ENCODE peak calls at places on chromosomes 7 and 10, in seven cellular contexts. F is cardiac muscle cell, Z is PC-3, G is neural crest cell, J is glutamatergic neuron, L is choroid plexus epithelial cell, T is right lobe of liver. K is an unnamed sample.

GRCh38 chr7:17039372-17039771 is 157.6 kb upstream of the AGR3 start:
- DNase-seq in F (no peak), Z (no peak), G (no peak), J (no peak), L (no peak), T (no peak), K (no peak)

GRCh38 chr10:77592510-77592909 is 45.1 kb downstream of the KCNMA1 start:
- DNase-seq in F (no peak), Z (no peak), G (no peak), J (no peak), L (no peak), T (no peak), K (no peak)

GRCh38 chr10:122514045-122514840 is 46.3 kb upstream of the DMBT1 start:
- DNase-seq in F (no peak), Z (no peak), G (no peak), J (no peak), L (peak; percentile 15), T (no peak), K (no peak)

GRCh38 chr7:45974540-45975360 is 53.7 kb upstream of the IGFBP3 start:
- DNase-seq in F (no peak), Z (no peak), G (no peak), J (peak; percentile 33), L (no peak), T (no peak), K (no peak)

GRCh38 chr7:34497153-34497777 is 160.8 kb upstream of the NPSR1 start:
- DNase-seq in F (no peak), Z (no peak), G (peak; percentile 6), J (peak; percentile 48), L (peak; percentile 19), T (no peak), K (peak; percentile 17)

GRCh38 chr10:132815161-132815857 is 29.4 kb upstream of the NKX6-2 start:
- DNase-seq in F (no peak), Z (no peak), G (no peak), J (no peak), L (no peak), T (no peak), K (no peak)

GRCh38 chr10:73781879-73782748 is at the start of gene CHCHD1:
- DNase-seq in F (peak; percentile 92), Z (peak; percentile 100), G (peak; percentile 97), J (peak; percentile 97), L (peak; percentile 92), T (peak; percentile 95), K (peak; percentile 86)

GRCh38 chr10:78724846-78725245 is 343.9 kb upstream of the ZMIZ1 start:
- DNase-seq in F (no peak), Z (no peak), G (no peak), J (no peak), L (no peak), T (no peak), K (no peak)

GRCh38 chr10:133124357-133125211 is 35.4 kb upstream of the KNDC1 start:
- DNase-seq in F (peak; percentile 67), Z (peak; percentile 41), G (peak; percentile 68), J (peak; percentile 64), L (peak; percentile 16), T (no peak), K (no peak)

GRCh38 chr10:59563506-59563905 is 146.1 kb downstream of the SLC16A9 start:
- DNase-seq in F (no peak), Z (no peak), G (no peak), J (no peak), L (no peak), T (no peak), K (no peak)

GRCh38 chr7:101299511-101300464 is 21.8 kb downstream of the IFT22 start:
- DNase-seq in F (no peak), Z (no peak), G (peak; percentile 38), J (peak; percentile 74), L (no peak), T (no peak), K (no peak)

GRCh38 chr10:12588091-12588850 is 238.9 kb downstream of the CAMK1D start:
- DNase-seq in F (no peak), Z (peak; percentile 63), G (no peak), J (no peak), L (no peak), T (no peak), K (no peak)

GRCh38 chr7:77703220-77703472 is 6.9 kb downstream of the RSBN1L start:
- DNase-seq in F (no peak), Z (no peak), G (no peak), J (no peak), L (no peak), T (no peak), K (no peak)
- TF ChIP-seq CTCF in F (no peak), Z (no peak), G (no peak), J (no peak), L (no peak), T (no peak), K (no peak)

GRCh38 chr7:51017576-51018535 is 235.2 kb upstream of the GRB10 start:
- DNase-seq in F (no peak), Z (no peak), G (no peak), J (no peak), L (no peak), T (peak; percentile 24), K (no peak)

GRCh38 chr7:51014811-51015210 is 232.1 kb upstream of the GRB10 start:
- DNase-seq in F (no peak), Z (no peak), G (no peak), J (no peak), L (no peak), T (no peak), K (no peak)

GRCh38 chr7:51016546-51016945 is 233.8 kb upstream of the GRB10 start:
- DNase-seq in F (no peak), Z (no peak), G (no peak), J (no peak), L (no peak), T (peak; percentile 34), K (no peak)

GRCh38 chr7:51013861-51014511 is 231.3 kb upstream of the GRB10 start:
- DNase-seq in F (no peak), Z (no peak), G (no peak), J (no peak), L (no peak), T (no peak), K (no peak)

GRCh38 chr7:51015581-51015980 is 232.9 kb upstream of the GRB10 start:
- DNase-seq in F (no peak), Z (no peak), G (no peak), J (no peak), L (no peak), T (peak; percentile 35), K (no peak)
- TF ChIP-seq CTCF in F (no peak), Z (no peak), G (no peak), J (no peak), L (no peak), T (no peak), K (no peak)

GRCh38 chr10:101195921-101196320 is 33.3 kb downstream of the LBX1 start:
- DNase-seq in F (no peak), Z (no peak), G (no peak), J (no peak), L (no peak), T (no peak), K (no peak)
- TF ChIP-seq CTCF in F (no peak), Z (no peak), G (no peak), J (no peak), L (no peak), T (no peak), K (no peak)

DNA sequence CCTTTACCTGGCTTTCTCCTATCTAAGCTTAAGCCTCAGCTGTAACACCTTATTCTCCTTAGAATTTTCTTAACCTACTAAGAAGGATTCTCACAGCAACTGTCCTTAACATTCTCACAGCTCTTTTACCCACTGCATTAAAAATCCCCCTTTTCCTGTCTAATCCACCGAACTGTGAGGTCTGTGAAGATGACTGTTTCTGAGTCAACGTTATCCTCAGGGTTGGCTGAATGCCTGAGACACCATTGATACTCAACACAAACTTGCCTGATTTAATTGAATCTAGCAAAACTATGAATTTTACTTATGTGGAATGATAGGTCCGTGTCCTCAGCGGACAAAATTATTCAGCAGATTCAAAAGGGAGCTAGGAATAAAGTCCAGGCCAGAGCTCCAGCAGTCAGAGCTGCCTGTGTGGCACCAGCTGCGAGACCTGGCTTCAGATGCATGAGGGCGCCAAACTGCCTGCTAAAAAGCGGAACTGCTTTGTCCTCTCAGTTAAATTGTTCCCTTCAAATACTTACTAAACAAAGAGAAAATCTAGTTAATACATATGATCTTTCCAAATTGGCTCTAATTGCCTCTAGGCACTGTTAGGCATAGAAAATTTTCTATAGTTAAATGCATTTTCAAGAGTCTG is 33.4 kb upstream of the VWDE start:
- DNase-seq in F (peak; percentile 47), Z (peak; percentile 68), G (no peak), J (peak; percentile 44), L (peak; percentile 40), T (no peak), K (peak; percentile 26)
- TF ChIP-seq CTCF in F (no peak), Z (peak; percentile 55), G (peak; percentile 13), J (no peak), L (peak; percentile 44), T (no peak), K (no peak)